ENCODE peak calls at places on chromosomes 6 and 20, in four cellular contexts. K is A549, I is HepG2, O is heart left ventricle. J is an unnamed sample. For H3K4me1, the result is how much of the 10 kb centered on the place peaks cover.

GRCh38 chr6:79802657-79803310 is 144.6 kb downstream of the ELOVL4 start:
- ATAC-seq in K (no peak), I (no peak), O (no peak), J (no peak)

GRCh38 chr20:52410182-52410647 is 218.6 kb upstream of the ZFP64 start:
- ATAC-seq in K (no peak), I (no peak), O (no peak), J (peak)

GRCh38 chr6:32183483-32184083 is 470 bp downstream of the AGER start:
- ATAC-seq in K (no peak), I (no peak), O (no peak), J (no peak)

GRCh38 chr6:13077117-13077516 is 251.2 kb downstream of the TBC1D7 start:
- ATAC-seq in K (no peak), I (no peak), O (no peak), J (no peak)

GRCh38 chr6:37624606-37625574 is 72.8 kb downstream of the MDGA1 start:
- ATAC-seq in K (peak), I (peak), O (no peak), J (peak)

GRCh38 chr20:25295386-25296093 is 47.7 kb downstream of the PYGB start:
- ATAC-seq in K (peak), I (peak), O (peak), J (peak)

GRCh38 chr6:147530132-147531060 is 21.9 kb downstream of the SAMD5 start:
- ATAC-seq in K (no peak), I (no peak), O (no peak), J (no peak)

GRCh38 chr6:41049548-41049947 is 3.5 kb upstream of the APOBEC2 start:
- ATAC-seq in K (no peak), I (no peak), O (no peak), J (no peak)

GRCh38 chr6:87210979-87211378 is 55.6 kb downstream of the ZNF292 start:
- ATAC-seq in K (no peak), I (no peak), O (no peak), J (no peak)

GRCh38 chr6:157029980-157030690 is 253.0 kb downstream of the ARID1B start:
- ATAC-seq in K (no peak), I (no peak), O (no peak), J (no peak)

GRCh38 chr20:25203089-25203488 is 7.6 kb downstream of the ENTPD6 start:
- ATAC-seq in K (no peak), I (no peak), O (no peak), J (no peak)

GRCh38 chr6:75488026-75488425 is 5.6 kb downstream of the FILIP1 start:
- ATAC-seq in K (peak), I (no peak), O (no peak), J (peak)

GRCh38 chr6:61810047-61810446 is 476.0 kb downstream of the KHDRBS2 start:
- ATAC-seq in K (no peak), I (no peak), O (no peak), J (no peak)

GRCh38 chr20:21174425-21175239 is 48.8 kb downstream of the KIZ start:
- ATAC-seq in K (no peak), I (peak), O (no peak), J (no peak)

GRCh38 chr6:112434896-112435295 is 87.8 kb downstream of the RFPL4B start:
- ATAC-seq in K (no peak), I (no peak), O (no peak), J (no peak)

GRCh38 chr6:84330325-84330724 is 102.9 kb upstream of the CEP162 start:
- ATAC-seq in K (no peak), I (no peak), O (no peak), J (no peak)

GRCh38 chr20:37943033-37943432 is 40.1 kb downstream of the VSTM2L start:
- ATAC-seq in K (no peak), I (no peak), O (no peak), J (no peak)

GRCh38 chr6:40138273-40138720 is 204.0 kb upstream of the MOCS1 start:
- ATAC-seq in K (no peak), I (peak), O (no peak), J (no peak)

GRCh38 chr6:3484240-3484639 is 27.4 kb upstream of the SLC22A23 start:
- ATAC-seq in K (no peak), I (no peak), O (no peak), J (no peak)

GRCh38 chr6:24431045-24431451 is 28.3 kb downstream of the MRS2 start:
- ATAC-seq in K (peak), I (peak), O (no peak), J (no peak)

GRCh38 chr6:56087421-56087820 is 160.0 kb downstream of the COL21A1 start:
- ATAC-seq in K (no peak), I (no peak), O (peak), J (no peak)

GRCh38 chr6:99364026-99364425 is 14.6 kb upstream of the FAXC start:
- ATAC-seq in K (no peak), I (no peak), O (no peak), J (no peak)

GRCh38 chr6:99369533-99369932 is 20.1 kb upstream of the FAXC start:
- ATAC-seq in K (no peak), I (no peak), O (no peak), J (no peak)
- TF ChIP-seq CTCF in K (no peak), I (no peak), O (no peak), J (no peak)

GRCh38 chr20:460180-460579 is 2.2 kb downstream of the TBC1D20 start:
- ATAC-seq in K (no peak), I (no peak), O (no peak), J (no peak)
- TF ChIP-seq POLR2A in K (no peak), I (no peak), O (no peak), J (no peak)

GRCh38 chr20:11851646-11852045 is 66.0 kb upstream of the BTBD3 start:
- ATAC-seq in K (no peak), I (no peak), O (no peak), J (no peak)
- H3K4me1 ChIP-seq in K (under half), I (under half), O (under half), J (under half)

GRCh38 chr6:617485-618100 is 39.3 kb downstream of the HUS1B start:
- ATAC-seq in K (peak), I (peak), O (no peak), J (no peak)
- TF ChIP-seq CTCF in K (peak), I (peak), O (no peak), J (no peak)

GRCh38 chr6:127514396-127515227 is 4.5 kb downstream of the MTCL3 start:
- ATAC-seq in K (no peak), I (no peak), O (no peak), J (no peak)

GRCh38 chr6:127516676-127517273 is 2.4 kb downstream of the MTCL3 start:
- ATAC-seq in K (peak), I (peak), O (no peak), J (no peak)

GRCh38 chr6:127515234-127515793 is 3.8 kb downstream of the MTCL3 start:
- ATAC-seq in K (no peak), I (peak), O (no peak), J (peak)

GRCh38 chr6:127517698-127518097 is 1.4 kb downstream of the MTCL3 start:
- ATAC-seq in K (no peak), I (no peak), O (no peak), J (no peak)

GRCh38 chr6:127515794-127516675 is 3.1 kb downstream of the MTCL3 start:
- ATAC-seq in K (no peak), I (peak), O (peak), J (peak)
- TF ChIP-seq POLR2A in K (no peak), I (no peak), O (no peak), J (no peak)

GRCh38 chr6:125940691-125941090 is 15.9 kb upstream of the HINT3 start:
- ATAC-seq in K (peak), I (no peak), O (no peak), J (no peak)
- H3K4me1 ChIP-seq in K (half or more), I (half or more), O (under half), J (under half)